ENCODE peak calls at places on chromosomes 6 and 20, in six cellular contexts. G is K562, L is HCT116, A is SK-N-SH, R is H1, H is HepG2. I is an unnamed sample.

GRCh38 chr6:54516331-54516730 is 208.1 kb downstream of the TINAG start:
- DNase-seq in G (no peak), L (no peak), A (no peak), R (no peak), H (no peak), I (no peak)

GRCh38 chr6:39225543-39225942 is 3.7 kb downstream of the KCNK5 start:
- DNase-seq in G (peak; percentile 65), L (no peak), A (no peak), R (no peak), H (no peak), I (peak; percentile 41)

GRCh38 chr6:157436200-157436943 is 55.4 kb downstream of the ZDHHC14 start:
- DNase-seq in G (no peak), L (no peak), A (no peak), R (no peak), H (no peak), I (no peak)

GRCh38 chr6:19033683-19034082 is 646.5 kb downstream of the RNF144B start:
- DNase-seq in G (no peak), L (no peak), A (no peak), R (no peak), H (no peak), I (no peak)

GRCh38 chr6:152572395-152573061 is 64.6 kb downstream of the SYNE1 start:
- DNase-seq in G (no peak), L (no peak), A (no peak), R (no peak), H (no peak), I (peak; percentile 35)

GRCh38 chr20:36460648-36461599 is 80.4 kb upstream of the MYL9 start:
- DNase-seq in G (peak; percentile 95), L (peak; percentile 75), A (peak; percentile 98), R (peak; percentile 88), H (peak; percentile 89), I (peak; percentile 94)

GRCh38 chr6:92132446-92132845 is 1286.9 kb downstream of the EPHA7 start:
- DNase-seq in G (no peak), L (no peak), A (no peak), R (no peak), H (no peak), I (no peak)

GRCh38 chr20:49591217-49591865 is 23.4 kb upstream of the PTGIS start:
- DNase-seq in G (no peak), L (no peak), A (no peak), R (no peak), H (no peak), I (no peak)

GRCh38 chr6:84811351-84811750 is 47.0 kb upstream of the TBX18 start:
- DNase-seq in G (no peak), L (no peak), A (no peak), R (no peak), H (no peak), I (no peak)

GRCh38 chr6:4460595-4461475 is 315.4 kb upstream of the CDYL start:
- DNase-seq in G (no peak), L (no peak), A (no peak), R (no peak), H (no peak), I (no peak)

GRCh38 chr6:71489736-71490135 is 201.1 kb downstream of the OGFRL1 start:
- DNase-seq in G (no peak), L (peak; percentile 10), A (no peak), R (no peak), H (peak; percentile 47), I (peak; percentile 10)

GRCh38 chr6:110035321-110035720 is 57.2 kb downstream of the GPR6 start:
- DNase-seq in G (no peak), L (no peak), A (no peak), R (no peak), H (no peak), I (no peak)

GRCh38 chr6:35072698-35073055 is 68.5 kb downstream of the TCP11 start:
- DNase-seq in G (no peak), L (no peak), A (no peak), R (no peak), H (no peak), I (no peak)

GRCh38 chr6:7432391-7433207 is 43.0 kb downstream of the RIOK1 start:
- DNase-seq in G (no peak), L (no peak), A (no peak), R (no peak), H (peak; percentile 23), I (no peak)

GRCh38 chr6:47509937-47510336 is 32.3 kb downstream of the CD2AP start:
- DNase-seq in G (no peak), L (no peak), A (no peak), R (no peak), H (no peak), I (no peak)

GRCh38 chr20:35929301-35929700 is 25.0 kb downstream of the SCAND1 start:
- DNase-seq in G (no peak), L (no peak), A (no peak), R (no peak), H (no peak), I (no peak)

GRCh38 chr6:25354078-25354940 is 75.1 kb downstream of the CARMIL1 start:
- DNase-seq in G (no peak), L (no peak), A (no peak), R (no peak), H (no peak), I (no peak)

GRCh38 chr20:13286600-13286999 is 65.5 kb downstream of the ISM1 start:
- DNase-seq in G (no peak), L (no peak), A (no peak), R (no peak), H (no peak), I (peak; percentile 41)

GRCh38 chr20:21554376-21554890 is 40.6 kb upstream of the NKX2-2 start:
- DNase-seq in G (no peak), L (no peak), A (no peak), R (no peak), H (no peak), I (no peak)

GRCh38 chr6:79702701-79703100 is 71.6 kb downstream of the SH3BGRL2 start:
- DNase-seq in G (no peak), L (no peak), A (no peak), R (no peak), H (no peak), I (no peak)

GRCh38 chr20:12970372-12970821 is 38.4 kb upstream of the SPTLC3 start:
- DNase-seq in G (no peak), L (no peak), A (no peak), R (no peak), H (peak; percentile 74), I (peak; percentile 63)

GRCh38 chr6:40307712-40308111 is 279.5 kb downstream of the LRFN2 start:
- DNase-seq in G (no peak), L (no peak), A (no peak), R (no peak), H (no peak), I (no peak)

GRCh38 chr20:4998160-4998651 is 3.1 kb downstream of the SLC23A2 start:
- DNase-seq in G (no peak), L (no peak), A (no peak), R (no peak), H (peak; percentile 65), I (no peak)

GRCh38 chr6:96939019-96939805 is 14.7 kb downstream of the KLHL32 start:
- DNase-seq in G (no peak), L (peak; percentile 67), A (peak; percentile 21), R (no peak), H (no peak), I (no peak)

GRCh38 chr6:154954352-154954751 is 40.8 kb upstream of the TIAM2 start:
- DNase-seq in G (no peak), L (no peak), A (peak; percentile 57), R (no peak), H (no peak), I (no peak)

GRCh38 chr20:31560094-31560899 is 44.8 kb upstream of the ID1 start:
- DNase-seq in G (peak; percentile 72), L (peak; percentile 59), A (peak; percentile 68), R (peak; percentile 86), H (peak; percentile 83), I (peak; percentile 37)

GRCh38 chr6:4291453-4292403 is 156.4 kb upstream of the ECI2 start:
- DNase-seq in G (peak; percentile 24), L (no peak), A (no peak), R (no peak), H (peak; percentile 20), I (no peak)

GRCh38 chr20:33549229-33549628 is 59.3 kb downstream of the CBFA2T2 start:
- DNase-seq in G (no peak), L (no peak), A (no peak), R (no peak), H (no peak), I (no peak)

GRCh38 chr6:158815379-158815724 is 3.8 kb downstream of the EZR start:
- DNase-seq in G (no peak), L (no peak), A (no peak), R (no peak), H (peak; percentile 92), I (no peak)

GRCh38 chr20:63099426-63100267 is 92.9 kb upstream of the BHLHE23 start:
- DNase-seq in G (no peak), L (no peak), A (no peak), R (peak; percentile 47), H (no peak), I (no peak)
- TF ChIP-seq JUND in G (no peak), L (no peak), A (no peak), R (no peak), H (no peak), I (no peak)

DNA sequence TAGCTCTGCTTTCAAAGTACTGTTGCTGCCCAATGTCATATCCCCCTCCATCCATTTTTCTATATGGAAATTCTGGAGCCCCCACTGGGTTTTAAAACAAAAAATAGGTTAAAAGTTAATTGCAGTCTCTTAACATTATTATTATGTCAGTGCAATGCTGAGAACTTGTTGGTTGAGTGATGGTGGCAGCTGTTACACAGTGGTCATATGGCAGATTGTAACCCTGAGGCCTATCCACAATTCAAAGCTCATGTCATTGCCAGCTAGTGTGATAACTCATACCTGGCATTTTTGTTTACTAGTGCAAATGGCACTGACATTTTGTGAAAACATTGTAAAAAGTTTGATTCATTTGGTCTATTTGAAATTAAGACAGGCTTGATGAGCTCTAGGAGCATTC is 305.7 kb upstream of the FLRT3 start:
- DNase-seq in G (no peak), L (no peak), A (no peak), R (no peak), H (no peak), I (no peak)
- TF ChIP-seq JUND in G (no peak), L (no peak), A (no peak), R (no peak), H (no peak), I (no peak)

DNA sequence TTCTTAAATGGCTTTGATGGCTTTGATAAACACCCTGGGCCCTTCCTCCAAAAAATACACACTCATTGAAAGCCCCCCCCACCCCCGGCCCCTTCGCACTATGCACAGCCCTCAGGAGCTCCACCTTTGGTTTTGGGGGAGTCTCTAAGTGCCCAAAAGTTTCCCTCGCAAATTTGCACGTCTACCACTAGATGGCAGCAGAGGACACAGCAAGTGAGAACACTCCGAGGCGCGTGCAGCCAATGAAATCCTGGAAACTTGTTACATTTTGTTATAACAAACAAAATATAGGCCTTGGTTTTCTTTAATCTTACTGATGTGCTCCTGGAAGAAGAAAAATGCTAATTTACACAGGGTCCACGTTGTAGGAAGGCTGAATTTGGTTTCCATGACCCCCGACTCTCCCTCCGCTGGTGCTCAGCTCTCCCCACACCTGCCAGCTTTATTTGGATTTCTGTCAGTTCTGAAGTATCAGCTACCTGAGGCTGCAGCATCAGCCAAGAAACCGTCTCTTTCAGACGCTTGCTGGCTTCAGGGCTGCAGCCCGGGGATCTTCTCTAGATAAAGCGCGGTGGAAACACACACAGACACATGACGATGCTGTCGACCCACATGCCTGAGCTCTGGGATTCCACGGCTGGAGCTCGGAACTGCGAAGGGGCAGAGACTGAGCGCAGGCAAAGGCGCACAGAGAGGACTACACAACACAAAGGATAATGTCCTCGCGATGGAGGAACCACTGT is 148.3 kb upstream of the RPS6KA2 start:
- DNase-seq in G (peak; percentile 82), L (peak; percentile 51), A (peak; percentile 75), R (peak; percentile 67), H (peak; percentile 75), I (peak; percentile 53)
- TF ChIP-seq JUND in G (no peak), L (no peak), A (no peak), R (no peak), H (no peak), I (no peak)

GRCh38 chr6:45209762-45210161 is 118.4 kb upstream of the RUNX2 start:
- DNase-seq in G (no peak), L (no peak), A (no peak), R (no peak), H (no peak), I (no peak)
- TF ChIP-seq JUND in G (no peak), L (no peak), A (no peak), R (no peak), H (no peak), I (no peak)

I was measured in T47D.